ENCODE peak calls at places on chromosomes 1 and 21, in six cellular contexts. K is PC-3, B is NCI-H1694, F is Daoy, N is NCI-H187, L is fibroblast of mammary gland. W is an unnamed sample.

GRCh38 chr1:26358411-26359384 is 4.8 kb upstream of the CRYBG2 start:
- DNase-seq in K (peak), B (no peak), F (peak), N (no peak), L (no peak), W (no peak)

GRCh38 chr1:25174730-25175612 is 57.3 kb downstream of the SYF2 start:
- DNase-seq in K (no peak), B (no peak), F (no peak), N (no peak), L (no peak), W (no peak)

GRCh38 chr1:8033322-8033721 is 7.2 kb upstream of the ERRFI1 start:
- DNase-seq in K (no peak), B (no peak), F (no peak), N (no peak), L (no peak), W (no peak)

GRCh38 chr1:15948600-15949452 is 27.1 kb downstream of the ZBTB17 start:
- DNase-seq in K (no peak), B (no peak), F (peak), N (no peak), L (peak), W (peak)

GRCh38 chr1:62407398-62408009 is 29.3 kb upstream of the USP1 start:
- DNase-seq in K (peak), B (peak), F (peak), N (peak), L (peak), W (no peak)

GRCh38 chr1:209227941-209228340 is 355.6 kb upstream of the CAMK1G start:
- DNase-seq in K (no peak), B (no peak), F (no peak), N (no peak), L (no peak), W (no peak)

GRCh38 chr1:90721210-90722194 is 4.4 kb upstream of the BARHL2 start:
- DNase-seq in K (peak), B (peak), F (peak), N (peak), L (peak), W (no peak)

GRCh38 chr1:147647796-147648633 is 22.3 kb downstream of the ACP6 start:
- DNase-seq in K (no peak), B (no peak), F (no peak), N (no peak), L (no peak), W (no peak)

GRCh38 chr1:25658791-25659431 is 42.3 kb downstream of the MAN1C1 start:
- DNase-seq in K (no peak), B (no peak), F (no peak), N (no peak), L (peak), W (no peak)

GRCh38 chr1:179516976-179517705 is 58.6 kb downstream of the NPHS2 start:
- DNase-seq in K (no peak), B (no peak), F (no peak), N (no peak), L (no peak), W (no peak)

GRCh38 chr1:33342041-33342723 is 21.3 kb upstream of the A3GALT2 start:
- DNase-seq in K (peak), B (peak), F (peak), N (peak), L (peak), W (no peak)

GRCh38 chr1:154765970-154766369 is 104.1 kb downstream of the KCNN3 start:
- DNase-seq in K (peak), B (peak), F (no peak), N (no peak), L (peak), W (no peak)

GRCh38 chr1:230335861-230336549 is 90.1 kb downstream of the PGBD5 start:
- DNase-seq in K (no peak), B (no peak), F (no peak), N (no peak), L (peak), W (no peak)

GRCh38 chr1:7454895-7455784 is 316.0 kb upstream of the VAMP3 start:
- DNase-seq in K (no peak), B (no peak), F (peak), N (no peak), L (peak), W (no peak)

GRCh38 chr1:156436319-156437043 is 64.1 kb downstream of the MEF2D start:
- DNase-seq in K (no peak), B (no peak), F (peak), N (no peak), L (no peak), W (no peak)

GRCh38 chr1:108664426-108664950 is 3.6 kb upstream of the HENMT1 start:
- DNase-seq in K (no peak), B (no peak), F (no peak), N (no peak), L (no peak), W (no peak)

GRCh38 chr1:211476200-211476849 is 15.6 kb downstream of the RD3 start:
- DNase-seq in K (peak), B (peak), F (peak), N (no peak), L (peak), W (peak)

GRCh38 chr1:184160942-184161698 is 109.6 kb downstream of the TSEN15 start:
- DNase-seq in K (no peak), B (no peak), F (no peak), N (no peak), L (peak), W (no peak)

GRCh38 chr1:230713915-230714764 is at the start of gene AGT:
- DNase-seq in K (peak), B (no peak), F (peak), N (no peak), L (peak), W (peak)

GRCh38 chr21:33394260-33394659 is 9.0 kb upstream of the IFNGR2 start:
- DNase-seq in K (no peak), B (no peak), F (no peak), N (no peak), L (no peak), W (no peak)

GRCh38 chr1:228074954-228075730 is 7.4 kb upstream of the ARF1 start:
- DNase-seq in K (no peak), B (no peak), F (no peak), N (no peak), L (no peak), W (no peak)

GRCh38 chr1:239550178-239550577 is 163.8 kb downstream of the CHRM3 start:
- DNase-seq in K (no peak), B (no peak), F (no peak), N (no peak), L (no peak), W (no peak)

GRCh38 chr1:108877858-108878257 is 1.1 kb downstream of the GPSM2 start:
- DNase-seq in K (no peak), B (no peak), F (peak), N (no peak), L (no peak), W (no peak)

GRCh38 chr21:17081193-17081592 is 431.6 kb upstream of the CXADR start:
- DNase-seq in K (no peak), B (no peak), F (no peak), N (no peak), L (no peak), W (no peak)

GRCh38 chr1:46492269-46492853 is 2.7 kb downstream of the DMBX1 start:
- DNase-seq in K (no peak), B (no peak), F (no peak), N (no peak), L (no peak), W (no peak)

GRCh38 chr1:18949689-18950414 is 6.6 kb downstream of the IFFO2 start:
- DNase-seq in K (no peak), B (no peak), F (peak), N (no peak), L (peak), W (no peak)

GRCh38 chr1:40423951-40424618 is 26.2 kb upstream of the ZFP69B start:
- DNase-seq in K (no peak), B (no peak), F (no peak), N (no peak), L (no peak), W (no peak)

GRCh38 chr21:39125752-39126485 is 57.3 kb downstream of the PSMG1 start:
- DNase-seq in K (peak), B (peak), F (peak), N (no peak), L (peak), W (no peak)

GRCh38 chr1:229127301-229127700 is 143.6 kb upstream of the RAB4A start:
- DNase-seq in K (no peak), B (no peak), F (peak), N (no peak), L (peak), W (no peak)

GRCh38 chr1:75668813-75669212 is 55.7 kb upstream of the ACADM start:
- DNase-seq in K (no peak), B (no peak), F (no peak), N (no peak), L (no peak), W (no peak)

GRCh38 chr21:36499578-36500471 is 19.9 kb upstream of the CLDN14 start:
- DNase-seq in K (peak), B (no peak), F (peak), N (no peak), L (peak), W (no peak)

GRCh38 chr1:102836991-102837390 is 271.3 kb downstream of the COL11A1 start:
- DNase-seq in K (peak), B (no peak), F (no peak), N (no peak), L (no peak), W (no peak)

GRCh38 chr1:73803380-73803779 is 394.6 kb downstream of the LRRIQ3 start:
- DNase-seq in K (peak), B (no peak), F (no peak), N (no peak), L (no peak), W (no peak)

GRCh38 chr1:62321438-62321837 is 2.2 kb upstream of the KANK4 start:
- DNase-seq in K (peak), B (no peak), F (peak), N (no peak), L (peak), W (no peak)

GRCh38 chr1:94324168-94324544 is 86.8 kb upstream of the ARHGAP29 start:
- DNase-seq in K (peak), B (no peak), F (peak), N (no peak), L (peak), W (no peak)

GRCh38 chr21:41845310-41846032 is 33.7 kb downstream of the PRDM15 start:
- DNase-seq in K (no peak), B (no peak), F (no peak), N (no peak), L (peak), W (no peak)

GRCh38 chr1:39754026-39754569 is 15.4 kb downstream of the PPIE start:
- DNase-seq in K (peak), B (peak), F (no peak), N (no peak), L (peak), W (no peak)